ENCODE peak calls at places on chromosomes 2 and 18, in five cellular contexts. B, X, D, N and Y are unnamed samples.

GRCh38 chr18:59681521-59682004 is 15.7 kb downstream of the CCBE1 start:
- DNase-seq in N (no peak), X (no peak), D (no peak), B (no peak), Y (no peak)

GRCh38 chr18:456361-456821 is 44.1 kb downstream of the COLEC12 start:
- DNase-seq in N (no peak), D (no peak), X (peak), B (no peak), Y (peak)

GRCh38 chr2:8520791-8521344 is 161.0 kb upstream of the ID2 start:
- DNase-seq in D (no peak), N (no peak), B (no peak), X (no peak), Y (no peak)

GRCh38 chr2:226078656-226079055 is 679.1 kb downstream of the NYAP2 start:
- DNase-seq in B (no peak), X (no peak), D (peak), N (no peak), Y (no peak)

GRCh38 chr2:9333591-9334171 is 89.6 kb downstream of the ITGB1BP1 start:
- DNase-seq in B (peak), X (peak), D (peak), N (no peak), Y (peak)

GRCh38 chr2:7691961-7692656 is 774.9 kb downstream of the RNF144A start:
- DNase-seq in N (no peak), X (no peak), D (peak), B (no peak), Y (no peak)

GRCh38 chr18:69484699-69485396 is 84.2 kb downstream of the DOK6 start:
- DNase-seq in X (no peak), D (peak), N (no peak), B (no peak), Y (no peak)

GRCh38 chr2:57720728-57721627 is 325.6 kb upstream of the VRK2 start:
- DNase-seq in B (peak), N (peak), D (peak), X (no peak), Y (no peak)

GRCh38 chr2:45131587-45131986 is 122.3 kb upstream of the SIX2 start:
- DNase-seq in X (no peak), B (no peak), N (no peak), D (peak), Y (no peak)

GRCh38 chr18:58787750-58788149 is 76.9 kb upstream of the ZNF532 start:
- DNase-seq in X (no peak), B (no peak), N (no peak), D (peak), Y (no peak)

GRCh38 chr2:202704248-202704647 is 69.5 kb downstream of the FAM117B start:
- DNase-seq in B (no peak), X (no peak), N (no peak), D (no peak), Y (no peak)

GRCh38 chr2:45300026-45300750 is 290.9 kb upstream of the SIX2 start:
- DNase-seq in B (no peak), D (no peak), N (no peak), X (no peak), Y (no peak)

GRCh38 chr2:179467111-179467510 is 202.5 kb upstream of the SESTD1 start:
- DNase-seq in D (peak), X (no peak), B (no peak), N (no peak), Y (no peak)

GRCh38 chr2:174492963-174493431 is 6.2 kb upstream of the GPR155 start:
- DNase-seq in X (no peak), N (peak), B (no peak), D (no peak), Y (no peak)

GRCh38 chr2:173808676-173809075 is 156.5 kb downstream of the SP3 start:
- DNase-seq in B (no peak), N (no peak), D (no peak), X (no peak), Y (no peak)

GRCh38 chr2:228731517-228731916 is 539.6 kb downstream of the PID1 start:
- DNase-seq in D (peak), X (no peak), B (no peak), N (no peak), Y (no peak)

GRCh38 chr2:23069935-23070334 is 315.0 kb upstream of the KLHL29 start:
- DNase-seq in B (no peak), D (no peak), N (no peak), X (no peak), Y (no peak)

GRCh38 chr18:26086959-26087358 is 3.5 kb downstream of the SS18 start:
- DNase-seq in X (no peak), B (no peak), N (no peak), D (no peak), Y (no peak)

GRCh38 chr2:7674606-7675005 is 757.4 kb downstream of the RNF144A start:
- DNase-seq in D (no peak), X (no peak), N (no peak), B (no peak), Y (no peak)

GRCh38 chr2:174512345-174512744 is 25.5 kb upstream of the GPR155 start:
- DNase-seq in X (no peak), B (no peak), D (no peak), N (no peak), Y (no peak)

GRCh38 chr18:45871655-45872054 is 46.2 kb downstream of the SIGLEC15 start:
- DNase-seq in N (no peak), X (no peak), D (no peak), B (peak), Y (no peak)

GRCh38 chr2:219736196-219736595 is 108.8 kb downstream of the SLC4A3 start:
- DNase-seq in B (peak), N (no peak), D (peak), X (no peak), Y (no peak)

GRCh38 chr2:212367431-212367830 is 171.2 kb downstream of the ERBB4 start:
- DNase-seq in B (no peak), X (no peak), N (no peak), D (no peak), Y (no peak)

GRCh38 chr2:212145111-212145510 is 393.5 kb downstream of the ERBB4 start:
- DNase-seq in N (no peak), X (no peak), B (no peak), D (peak), Y (no peak)

GRCh38 chr18:78542204-78542603 is 437.4 kb upstream of the SALL3 start:
- DNase-seq in B (no peak), D (no peak), X (peak), N (no peak), Y (no peak)

GRCh38 chr2:124661558-124661957 is 636.5 kb downstream of the CNTNAP5 start:
- DNase-seq in N (no peak), B (no peak), D (no peak), X (no peak), Y (no peak)

GRCh38 chr2:66059332-66059731 is 375.6 kb upstream of the MEIS1 start:
- DNase-seq in D (no peak), N (no peak), X (no peak), B (no peak), Y (no peak)

GRCh38 chr2:66057844-66058243 is 377.1 kb upstream of the MEIS1 start:
- DNase-seq in B (no peak), D (no peak), N (no peak), X (no peak), Y (no peak)

GRCh38 chr2:66058675-66059074 is 376.2 kb upstream of the MEIS1 start:
- DNase-seq in D (no peak), B (no peak), X (no peak), N (no peak), Y (no peak)
- H3K27ac ChIP-seq in D (no peak), B (no peak), X (no peak), N (no peak), Y (no peak)

DNA sequence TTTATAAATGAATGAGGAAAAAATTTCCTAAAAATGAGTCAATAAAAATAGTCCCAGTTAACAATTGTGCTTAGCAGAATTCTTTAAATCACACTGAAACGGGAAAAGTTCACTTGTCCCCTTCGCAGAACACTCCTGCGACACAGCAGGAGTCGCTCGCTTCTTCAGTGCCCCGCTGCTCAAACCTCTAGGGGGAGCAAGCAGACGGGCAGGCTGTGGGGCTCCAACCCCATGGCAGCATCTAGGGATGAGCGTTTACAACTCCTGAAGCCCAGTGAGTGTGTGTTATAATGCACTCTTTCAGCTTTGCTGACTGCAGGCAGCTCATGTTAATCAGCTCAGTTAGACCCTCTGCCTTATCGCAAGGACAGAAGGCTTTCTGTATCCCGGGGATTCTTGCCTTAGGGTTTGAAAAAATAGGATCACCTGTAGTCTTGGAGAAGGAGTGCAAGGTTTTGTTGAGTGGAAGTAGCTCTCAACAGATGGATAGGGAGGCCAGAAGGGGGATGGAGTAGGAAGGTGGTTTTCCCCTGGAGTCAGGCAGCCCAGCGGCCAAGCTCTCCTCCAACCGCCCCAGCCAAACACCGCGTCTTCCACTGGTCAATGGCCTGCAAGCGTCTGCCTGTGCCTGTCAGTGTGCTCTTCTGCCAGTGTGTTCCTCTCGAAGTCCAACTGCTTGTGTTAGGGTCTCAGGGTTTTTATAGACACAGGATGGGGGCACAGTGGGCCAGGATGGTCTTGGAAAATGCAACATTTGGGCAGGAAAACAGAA is 1977.7 kb upstream of the LRRTM1 start:
- DNase-seq in D (no peak), N (no peak), X (no peak), B (no peak), Y (no peak)
- TF ChIP-seq CTCF in D (no peak), N (no peak), X (no peak), B (no peak), Y (no peak)

DNA sequence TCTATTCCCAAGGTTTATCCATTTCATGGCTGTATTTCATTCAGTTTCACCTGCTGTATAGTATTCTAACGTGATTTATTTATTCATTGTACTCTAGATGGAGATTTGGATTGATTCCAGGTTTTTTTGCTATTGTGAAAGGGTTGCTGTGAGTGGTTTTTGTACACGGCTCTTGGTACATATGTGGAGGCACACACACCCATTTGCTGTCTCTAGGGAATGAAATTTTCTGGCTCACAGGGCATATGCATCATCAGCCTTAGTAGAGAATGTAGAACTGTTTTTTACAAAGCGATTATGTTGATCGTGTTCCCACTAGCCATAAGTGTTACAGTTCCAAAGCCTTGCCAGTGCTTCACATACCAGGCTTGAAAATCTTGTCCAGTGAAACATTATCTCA is 5.1 kb downstream of the SPTBN1 start:
- DNase-seq in D (no peak), X (no peak), B (no peak), N (no peak), Y (no peak)
- H3K27ac ChIP-seq in D (no peak), X (peak), B (no peak), N (no peak), Y (peak)

GRCh38 chr18:48974304-48975220 is 23.8 kb upstream of the SMAD7 start:
- DNase-seq in B (no peak), N (no peak), X (peak), D (no peak), Y (peak)
- TF ChIP-seq CTCF in B (no peak), N (no peak), X (no peak), D (no peak), Y (no peak)

GRCh38 chr2:154698789-154699559 is 479 bp downstream of the KCNJ3 start:
- DNase-seq in N (no peak), X (no peak), D (no peak), B (no peak), Y (no peak)
- H3K27ac ChIP-seq in N (no peak), X (no peak), D (no peak), B (no peak), Y (no peak)

GRCh38 chr2:119234021-119235019 is 10.7 kb downstream of the STEAP3 start:
- DNase-seq in D (no peak), B (no peak), X (no peak), N (no peak), Y (no peak)
- TF ChIP-seq CTCF in D (peak), B (peak), X (peak), N (no peak), Y (peak)

DNA sequence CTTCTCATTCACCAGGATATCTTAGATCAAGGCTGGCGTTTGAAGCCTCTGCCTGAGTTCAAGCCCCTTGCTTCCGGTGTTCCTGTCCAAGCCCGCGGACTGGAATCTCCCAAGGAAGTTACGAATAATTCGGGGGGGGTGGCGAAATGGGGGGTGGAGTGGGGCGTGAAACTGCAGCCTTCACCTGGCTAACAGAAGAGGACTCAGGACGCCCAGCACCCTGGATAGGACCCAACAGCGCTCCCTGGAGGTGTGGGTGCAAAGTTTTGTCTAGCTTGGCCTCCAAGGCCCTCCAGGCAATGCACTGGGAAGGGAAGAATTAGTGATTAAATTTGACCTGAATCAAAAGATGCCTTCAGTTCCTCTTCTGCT is 872 bp upstream of the TRIB2 start:
- DNase-seq in B (peak), N (peak), D (peak), X (peak), Y (peak)
- H3K27ac ChIP-seq in B (peak), N (peak), D (peak), X (peak), Y (peak)

GRCh38 chr2:235740821-235741220 is 247.0 kb downstream of the AGAP1 start:
- DNase-seq in N (no peak), B (no peak), D (no peak), X (no peak), Y (no peak)
- TF ChIP-seq CTCF in N (no peak), B (peak), D (peak), X (no peak), Y (no peak)

GRCh38 chr2:237134831-237135230 is 49.1 kb downstream of the COPS8 start:
- DNase-seq in D (no peak), B (no peak), N (no peak), X (no peak), Y (no peak)
- H3K27ac ChIP-seq in D (no peak), B (no peak), N (no peak), X (no peak), Y (no peak)

GRCh38 chr2:38957972-38958371 is 68.3 kb downstream of the ARHGEF33 start:
- DNase-seq in D (no peak), X (no peak), N (no peak), B (no peak), Y (no peak)

GRCh38 chr2:38959464-38959863 is 69.8 kb downstream of the ARHGEF33 start:
- DNase-seq in X (no peak), D (no peak), B (no peak), N (no peak), Y (no peak)

GRCh38 chr2:38960609-38961320 is 71.1 kb downstream of the ARHGEF33 start:
- DNase-seq in B (no peak), X (no peak), N (no peak), D (no peak), Y (no peak)

GRCh38 chr2:38966006-38966405 is 76.3 kb downstream of the ARHGEF33 start:
- DNase-seq in X (no peak), N (no peak), D (no peak), B (no peak), Y (no peak)

DNA sequence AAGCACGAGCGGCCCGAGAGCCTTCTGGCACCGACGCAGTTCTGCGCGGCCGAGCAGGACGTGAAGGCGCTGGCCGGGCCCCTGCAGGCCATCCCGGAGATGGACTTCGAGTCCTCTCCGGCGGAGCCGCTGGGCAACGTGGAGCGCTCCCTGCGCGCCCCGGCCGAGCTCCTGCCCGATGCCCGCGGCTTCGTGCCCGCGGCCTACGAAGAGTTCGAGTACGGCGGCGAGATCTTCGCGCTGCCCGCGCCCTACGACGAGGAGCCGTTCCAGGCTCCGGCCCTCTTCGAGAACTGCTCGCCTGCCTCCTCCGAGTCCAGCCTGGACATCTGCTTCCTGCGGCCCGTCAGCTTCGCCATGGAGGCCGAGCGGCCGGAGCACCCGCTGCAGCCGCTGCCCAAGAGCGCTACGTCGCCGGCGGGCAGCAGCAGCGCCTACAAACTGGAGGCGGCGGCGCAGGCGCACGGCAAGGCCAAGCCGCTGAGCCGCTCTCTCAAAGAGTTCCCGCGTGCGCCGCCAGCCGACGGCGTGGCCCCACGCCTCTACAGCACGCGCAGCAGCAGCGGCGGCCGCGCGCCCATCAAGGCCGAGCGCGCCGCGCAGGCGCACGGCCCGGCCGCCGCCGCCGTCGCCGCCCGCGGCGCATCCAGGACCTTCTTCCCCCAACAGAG is 70.4 kb downstream of the ARHGEF33 start:
- DNase-seq in X (peak), B (no peak), N (peak), D (peak), Y (peak)
- TF ChIP-seq CTCF in X (no peak), B (no peak), N (no peak), D (peak), Y (no peak)